ENCODE peak calls at places on chromosomes 12 and 14, in four cellular contexts. F is NCI-H510A treated with DMSO at 0.1 percent for 48 hours, Z is hippocampal formation, L is HS-27A. G is an unnamed sample.

GRCh38 chr12:54360717-54361456 is 3.4 kb downstream of the GPR84 start:
- DNase-seq in F (peak; percentile 80), Z (peak; percentile 37), L (peak; percentile 68), G (peak; percentile 54)

GRCh38 chr14:54754623-54755386 is 147.8 kb downstream of the GCH1 start:
- DNase-seq in F (no peak), Z (no peak), L (no peak), G (no peak)

GRCh38 chr12:47814539-47815170 is 5.0 kb downstream of the HDAC7 start:
- DNase-seq in F (no peak), Z (no peak), L (no peak), G (no peak)

GRCh38 chr12:104668274-104668718 is 211.5 kb downstream of the CHST11 start:
- DNase-seq in F (peak; percentile 28), Z (no peak), L (no peak), G (no peak)

GRCh38 chr12:85781751-85782150 is 54.5 kb downstream of the RASSF9 start:
- DNase-seq in F (peak; percentile 62), Z (peak; percentile 8), L (no peak), G (no peak)

GRCh38 chr12:110776410-110776809 is 33.7 kb upstream of the PPP1CC start:
- DNase-seq in F (no peak), Z (no peak), L (no peak), G (no peak)

GRCh38 chr14:73025544-73025943 is 1.4 kb downstream of the ZFYVE1 start:
- DNase-seq in F (no peak), Z (no peak), L (no peak), G (no peak)

GRCh38 chr14:34222867-34223266 is 239.2 kb downstream of the SPTSSA start:
- DNase-seq in F (no peak), Z (no peak), L (no peak), G (no peak)

GRCh38 chr12:69688496-69689427 is 10.3 kb downstream of the BEST3 start:
- DNase-seq in F (no peak), Z (no peak), L (peak; percentile 88), G (peak; percentile 22)

GRCh38 chr12:64457036-64457435 is 5.1 kb downstream of the TBK1 start:
- DNase-seq in F (no peak), Z (no peak), L (no peak), G (no peak)

GRCh38 chr14:30791522-30792351 is 82.6 kb upstream of the COCH start:
- DNase-seq in F (no peak), Z (no peak), L (no peak), G (no peak)

GRCh38 chr14:92578511-92578910 is 64.9 kb downstream of the RIN3 start:
- DNase-seq in F (no peak), Z (no peak), L (no peak), G (no peak)

GRCh38 chr12:88934163-88934747 is 354.0 kb upstream of the KITLG start:
- DNase-seq in F (no peak), Z (no peak), L (no peak), G (no peak)

GRCh38 chr12:108308432-108308831 is 30.7 kb downstream of the CMKLR1 start:
- DNase-seq in F (no peak), Z (no peak), L (no peak), G (no peak)

GRCh38 chr14:99231181-99231849 is 40.7 kb downstream of the BCL11B start:
- DNase-seq in F (no peak), Z (no peak), L (no peak), G (no peak)

GRCh38 chr14:50399251-50400032 is 2.8 kb upstream of the CDKL1 start:
- DNase-seq in F (no peak), Z (no peak), L (no peak), G (no peak)

GRCh38 chr12:119176267-119177055 is 2.3 kb upstream of the HSPB8 start:
- DNase-seq in F (peak; percentile 61), Z (peak; percentile 27), L (no peak), G (no peak)

GRCh38 chr14:101665478-101666078 is 95.9 kb upstream of the PPP2R5C start:
- DNase-seq in F (peak; percentile 75), Z (peak; percentile 1), L (no peak), G (peak; percentile 14)

GRCh38 chr14:59085207-59085739 is 103.2 kb upstream of the DAAM1 start:
- DNase-seq in F (no peak), Z (no peak), L (no peak), G (no peak)

GRCh38 chr12:91422107-91422506 is 239.5 kb upstream of the DCN start:
- DNase-seq in F (no peak), Z (no peak), L (no peak), G (no peak)

GRCh38 chr12:131371580-131372475 is 339.1 kb upstream of the SFSWAP start:
- DNase-seq in F (no peak), Z (no peak), L (no peak), G (no peak)

GRCh38 chr12:83114042-83114441 is 427.3 kb downstream of the TMTC2 start:
- DNase-seq in F (no peak), Z (no peak), L (no peak), G (no peak)

GRCh38 chr14:93655078-93655750 is 133.1 kb downstream of the PRIMA1 start:
- DNase-seq in F (peak; percentile 50), Z (peak; percentile 70), L (peak; percentile 8), G (peak; percentile 24)

GRCh38 chr12:6383572-6384498 is at the start of gene LTBR:
- DNase-seq in F (peak; percentile 54), Z (no peak), L (peak; percentile 68), G (peak; percentile 82)

GRCh38 chr12:50918584-50919316 is 33.6 kb upstream of the HIGD1C start:
- DNase-seq in F (no peak), Z (no peak), L (no peak), G (no peak)

GRCh38 chr12:25276199-25276937 is 25.6 kb upstream of the KRAS start:
- DNase-seq in F (peak; percentile 82), Z (no peak), L (peak; percentile 94), G (no peak)

GRCh38 chr14:101636081-101636560 is 74.8 kb downstream of the DIO3 start:
- DNase-seq in F (no peak), Z (no peak), L (no peak), G (no peak)

GRCh38 chr14:74658535-74659130 is 46.6 kb upstream of the LTBP2 start:
- DNase-seq in F (no peak), Z (no peak), L (no peak), G (no peak)

GRCh38 chr12:126021675-126022074 is 956.4 kb downstream of the AACS start:
- DNase-seq in F (no peak), Z (no peak), L (no peak), G (no peak)

GRCh38 chr14:101939771-101940170 is 24.6 kb upstream of the DYNC1H1 start:
- DNase-seq in F (no peak), Z (no peak), L (no peak), G (no peak)

GRCh38 chr12:48775991-48776649 is 12.8 kb downstream of the ADCY6 start:
- DNase-seq in F (no peak), Z (no peak), L (no peak), G (no peak)

GRCh38 chr14:54902143-54902520 is 494 bp downstream of the GCH1 start:
- DNase-seq in F (peak; percentile 48), Z (no peak), L (no peak), G (peak; percentile 28)

GRCh38 chr14:62654641-62655040 is 390.6 kb downstream of the KCNH5 start:
- DNase-seq in F (no peak), Z (no peak), L (no peak), G (peak; percentile 4)

G was measured in frontal cortex.